ENCODE peak calls at places on chromosomes 7 and 10, in four cellular contexts. T, A, U and M are unnamed samples.

GRCh38 chr7:136953386-136953785 is 84.9 kb downstream of the CHRM2 start:
- DNase-seq in T (no peak), A (no peak), U (no peak), M (no peak)

GRCh38 chr7:17774248-17774647 is 166.0 kb downstream of the SNX13 start:
- DNase-seq in T (peak), A (peak), U (peak), M (no peak)

GRCh38 chr7:101736077-101736476 is 81.3 kb upstream of the CUX1 start:
- DNase-seq in T (no peak), A (peak), U (no peak), M (no peak)

GRCh38 chr7:105429746-105430612 is 41.3 kb upstream of the SRPK2 start:
- DNase-seq in T (peak), A (peak), U (peak), M (peak)

GRCh38 chr10:103676851-103677417 is 178.4 kb downstream of the SH3PXD2A start:
- DNase-seq in T (no peak), A (no peak), U (no peak), M (no peak)

GRCh38 chr7:38463277-38464224 is 167.6 kb downstream of the AMPH start:
- DNase-seq in T (no peak), A (peak), U (no peak), M (peak)

GRCh38 chr7:46192191-46192590 is 271.1 kb upstream of the IGFBP3 start:
- DNase-seq in T (peak), A (no peak), U (no peak), M (no peak)

GRCh38 chr10:133277993-133278576 is 1.4 kb upstream of the ADAM8 start:
- DNase-seq in T (peak), A (peak), U (no peak), M (no peak)

GRCh38 chr7:30027065-30027456 is 559 bp upstream of the FKBP14 start:
- DNase-seq in T (peak), A (no peak), U (no peak), M (peak)

GRCh38 chr7:150379590-150380379 is 655 bp downstream of the ZNF775 start:
- DNase-seq in T (no peak), A (peak), U (no peak), M (no peak)

GRCh38 chr7:79453558-79454324 is at the start of gene MAGI2:
- DNase-seq in T (no peak), A (no peak), U (peak), M (peak)

GRCh38 chr10:106175760-106176377 is 988.6 kb downstream of the SORCS1 start:
- DNase-seq in T (no peak), A (peak), U (peak), M (no peak)

GRCh38 chr7:75762350-75762917 is 9.6 kb downstream of the CCL26 start:
- DNase-seq in T (peak), A (peak), U (peak), M (peak)

DNA sequence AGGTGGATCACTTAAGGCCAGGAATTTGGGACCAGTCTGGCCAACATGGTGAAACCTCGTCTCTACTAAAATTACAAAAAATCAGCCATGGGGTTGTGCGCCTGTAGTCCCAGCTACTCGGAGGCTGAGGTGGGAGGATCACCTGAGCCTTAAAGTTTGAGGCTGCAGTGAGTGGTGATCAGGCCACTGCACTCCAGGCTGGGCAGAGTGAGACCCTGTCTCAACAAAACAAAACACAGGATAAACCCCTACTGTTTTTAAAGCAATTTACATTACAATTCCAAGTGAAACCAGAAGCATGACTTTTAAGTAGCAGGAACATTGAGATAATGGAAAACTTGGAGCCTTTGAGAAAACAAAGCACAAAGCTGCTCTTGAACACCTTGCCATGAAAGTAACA is 92.4 kb upstream of the BTBD16 start:
- DNase-seq in T (no peak), A (no peak), U (no peak), M (no peak)
- TF ChIP-seq CTCF in T (no peak), A (no peak), U (no peak), M (no peak)

GRCh38 chr7:139341776-139342244 is 673 bp downstream of the FMC1 start:
- DNase-seq in T (peak), A (no peak), U (no peak), M (no peak)

GRCh38 chr7:139340808-139341057 is 404 bp upstream of the FMC1 start:
- DNase-seq in T (no peak), A (no peak), U (no peak), M (no peak)

GRCh38 chr7:139339698-139340036 is 1.5 kb upstream of the FMC1 start:
- DNase-seq in T (no peak), A (no peak), U (no peak), M (no peak)

GRCh38 chr7:139340037-139340807 is 915 bp upstream of the FMC1 start:
- DNase-seq in T (peak), A (peak), U (peak), M (peak)

GRCh38 chr7:139341058-139341775 is at the start of gene FMC1:
- DNase-seq in T (peak), A (peak), U (peak), M (peak)
- TF ChIP-seq CTCF in T (peak), A (peak), U (peak), M (peak)

GRCh38 chr7:831596-832291 is 532 bp upstream of the SUN1 start:
- DNase-seq in T (peak), A (peak), U (peak), M (peak)

GRCh38 chr7:832968-833424 is 720 bp downstream of the SUN1 start:
- DNase-seq in T (peak), A (no peak), U (no peak), M (no peak)

GRCh38 chr7:834277-834676 is 2.0 kb downstream of the SUN1 start:
- DNase-seq in T (no peak), A (no peak), U (no peak), M (no peak)

GRCh38 chr7:833601-834258 is 1.5 kb downstream of the SUN1 start:
- DNase-seq in T (no peak), A (no peak), U (no peak), M (no peak)

DNA sequence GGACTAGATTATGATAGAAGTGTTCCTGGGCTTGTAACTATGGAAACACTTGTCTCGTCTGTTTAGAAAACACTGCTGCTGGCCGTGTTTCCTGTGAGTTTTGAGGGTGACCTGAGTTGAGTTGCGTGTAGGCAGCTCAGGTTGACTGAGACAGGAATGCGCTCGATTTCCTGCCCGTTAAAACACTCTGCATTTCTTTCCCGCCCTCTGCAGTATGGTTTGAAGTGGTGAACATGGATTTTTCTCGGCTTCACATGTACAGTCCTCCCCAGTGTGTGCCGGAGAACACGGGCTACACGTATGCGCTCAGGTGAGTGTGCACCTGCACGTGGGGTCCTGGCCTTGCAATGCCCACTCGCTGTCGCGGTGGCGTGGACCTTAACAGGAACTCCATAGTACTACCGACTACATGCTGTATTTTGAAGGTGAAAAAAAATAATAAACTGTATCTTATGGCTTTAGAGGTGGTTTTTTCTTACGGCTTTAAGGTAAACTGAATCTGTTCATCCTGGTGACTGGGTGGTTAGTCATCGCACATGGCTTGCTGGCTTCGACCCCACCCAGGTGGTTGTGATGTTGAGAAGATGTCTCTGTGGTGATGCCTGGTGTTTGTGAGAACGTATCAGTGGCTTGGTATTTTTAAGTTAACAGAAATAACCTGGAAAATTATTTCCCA is at the start of gene SUN1:
- DNase-seq in T (peak), A (no peak), U (peak), M (peak)
- TF ChIP-seq CTCF in T (no peak), A (no peak), U (no peak), M (no peak)

GRCh38 chr10:78302989-78303854 is 269.6 kb downstream of the RPS24 start:
- DNase-seq in T (peak), A (peak), U (peak), M (peak)

GRCh38 chr10:78300526-78300925 is 266.9 kb downstream of the RPS24 start:
- DNase-seq in T (no peak), A (no peak), U (no peak), M (no peak)

GRCh38 chr10:78301481-78301880 is 267.8 kb downstream of the RPS24 start:
- DNase-seq in T (no peak), A (no peak), U (no peak), M (no peak)

GRCh38 chr10:78302739-78302988 is 269.0 kb downstream of the RPS24 start:
- DNase-seq in T (no peak), A (no peak), U (no peak), M (no peak)

GRCh38 chr10:78301891-78302738 is 268.5 kb downstream of the RPS24 start:
- DNase-seq in T (no peak), A (peak), U (peak), M (no peak)
- TF ChIP-seq CTCF in T (peak), A (no peak), U (peak), M (no peak)

GRCh38 chr7:90242369-90243168 is 2.4 kb upstream of the CFAP69 start:
- DNase-seq in T (no peak), A (no peak), U (no peak), M (no peak)

GRCh38 chr7:90246184-90246583 is 1.2 kb downstream of the CFAP69 start:
- DNase-seq in T (no peak), A (no peak), U (peak), M (no peak)

GRCh38 chr7:90244565-90244908 is 437 bp upstream of the CFAP69 start:
- DNase-seq in T (no peak), A (no peak), U (no peak), M (no peak)

GRCh38 chr7:90248706-90249105 is 3.7 kb downstream of the CFAP69 start:
- DNase-seq in T (no peak), A (no peak), U (no peak), M (no peak)

DNA sequence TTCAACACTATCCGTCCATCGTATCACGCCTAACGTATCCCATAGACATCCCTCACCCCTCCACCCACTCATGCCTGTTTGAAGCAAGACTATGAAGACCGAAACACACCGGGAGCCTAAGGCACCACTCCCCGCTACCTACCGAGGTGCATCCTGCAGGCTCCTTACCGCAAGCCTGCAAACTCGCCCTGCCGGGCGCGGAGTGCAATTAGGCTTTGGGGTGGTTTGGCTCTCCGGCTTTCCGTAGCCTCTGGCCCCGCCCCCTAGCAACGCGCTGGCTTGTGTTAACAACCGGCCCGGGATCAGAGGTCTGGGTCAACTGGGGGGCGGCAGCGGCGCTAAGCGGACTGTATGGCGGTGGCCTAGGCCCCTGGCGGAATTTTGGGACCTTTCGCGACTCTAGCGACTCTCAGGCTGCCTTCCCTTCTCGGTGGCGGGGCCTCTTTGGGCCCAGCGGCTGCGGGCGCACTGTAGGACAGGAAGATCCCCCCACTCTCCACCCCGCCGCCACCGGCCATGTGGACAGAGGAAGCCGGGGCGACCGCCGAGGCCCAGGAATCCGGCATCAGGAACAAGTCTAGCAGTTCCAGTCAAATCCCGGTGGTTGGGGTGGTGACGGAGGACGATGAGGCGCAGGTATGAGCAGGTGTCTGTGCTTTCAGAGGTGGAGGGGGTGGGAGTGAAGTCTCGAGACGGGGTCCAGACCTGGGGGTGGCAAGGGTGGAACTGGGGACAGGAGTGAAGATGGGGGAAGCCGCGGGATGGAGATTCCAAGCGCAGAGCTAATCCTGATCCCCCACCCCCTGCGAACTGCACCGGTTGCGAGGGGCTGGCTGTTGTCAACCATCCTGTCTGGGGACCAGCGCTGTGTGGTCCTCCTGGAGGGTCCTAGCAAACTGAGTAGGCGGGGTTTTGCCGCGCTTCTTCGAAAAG is at the start of gene CFAP69:
- DNase-seq in T (peak), A (peak), U (peak), M (peak)
- TF ChIP-seq CTCF in T (peak), A (no peak), U (peak), M (no peak)

GRCh38 chr10:90354914-90355313 is 502.9 kb downstream of the HTR7 start:
- DNase-seq in T (no peak), A (no peak), U (no peak), M (no peak)
- TF ChIP-seq CTCF in T (no peak), A (no peak), U (no peak), M (no peak)

GRCh38 chr7:67610897-67611296 is 614.3 kb downstream of the TYW1 start:
- DNase-seq in T (no peak), A (no peak), U (no peak), M (no peak)

GRCh38 chr7:67604461-67605386 is 608.1 kb downstream of the TYW1 start:
- DNase-seq in T (no peak), A (no peak), U (no peak), M (no peak)

GRCh38 chr7:67608806-67609205 is 612.2 kb downstream of the TYW1 start:
- DNase-seq in T (no peak), A (no peak), U (no peak), M (no peak)
- TF ChIP-seq CTCF in T (no peak), A (no peak), U (no peak), M (no peak)

GRCh38 chr7:100544949-100545635 is 6.1 kb downstream of the AGFG2 start:
- DNase-seq in T (peak), A (no peak), U (peak), M (no peak)

GRCh38 chr7:100545636-100546128 is 6.7 kb downstream of the AGFG2 start:
- DNase-seq in T (peak), A (peak), U (peak), M (peak)

GRCh38 chr7:100546868-100547800 is 8.1 kb downstream of the AGFG2 start:
- DNase-seq in T (no peak), A (no peak), U (no peak), M (no peak)

GRCh38 chr7:100546129-100546867 is 7.3 kb downstream of the AGFG2 start:
- DNase-seq in T (peak), A (no peak), U (no peak), M (peak)

DNA sequence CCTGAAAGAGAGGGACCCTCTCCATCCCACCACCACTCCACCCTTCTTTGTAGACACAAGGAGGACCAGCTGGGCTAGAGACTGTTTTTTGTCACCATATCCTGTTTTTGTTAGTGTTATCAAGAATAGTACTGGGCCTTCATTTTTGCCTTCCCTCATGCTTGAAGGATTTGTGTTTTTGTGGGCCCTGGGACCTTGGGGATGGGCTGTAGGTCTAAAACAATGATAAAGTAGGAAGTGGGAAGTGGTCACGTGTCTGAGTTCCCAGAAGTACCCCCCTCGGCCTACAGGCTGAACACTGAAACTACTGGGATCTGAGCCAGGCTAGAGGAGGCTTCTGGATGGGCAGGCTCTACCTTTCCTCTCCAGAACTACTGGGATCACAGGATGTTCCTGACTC is 8.9 kb downstream of the AGFG2 start:
- DNase-seq in T (no peak), A (no peak), U (no peak), M (no peak)
- TF ChIP-seq CTCF in T (no peak), A (no peak), U (peak), M (no peak)

GRCh38 chr7:107659666-107660065 is 962 bp upstream of the SLC26A4 start:
- DNase-seq in T (peak), A (peak), U (no peak), M (no peak)

GRCh38 chr7:107663196-107663595 is 2.6 kb downstream of the SLC26A4 start:
- DNase-seq in T (no peak), A (no peak), U (no peak), M (no peak)

GRCh38 chr7:107660381-107661080 is at the start of gene SLC26A4:
- DNase-seq in T (no peak), A (peak), U (no peak), M (no peak)

GRCh38 chr7:107661865-107662379 is 1.3 kb downstream of the SLC26A4 start:
- DNase-seq in T (no peak), A (no peak), U (no peak), M (no peak)

DNA sequence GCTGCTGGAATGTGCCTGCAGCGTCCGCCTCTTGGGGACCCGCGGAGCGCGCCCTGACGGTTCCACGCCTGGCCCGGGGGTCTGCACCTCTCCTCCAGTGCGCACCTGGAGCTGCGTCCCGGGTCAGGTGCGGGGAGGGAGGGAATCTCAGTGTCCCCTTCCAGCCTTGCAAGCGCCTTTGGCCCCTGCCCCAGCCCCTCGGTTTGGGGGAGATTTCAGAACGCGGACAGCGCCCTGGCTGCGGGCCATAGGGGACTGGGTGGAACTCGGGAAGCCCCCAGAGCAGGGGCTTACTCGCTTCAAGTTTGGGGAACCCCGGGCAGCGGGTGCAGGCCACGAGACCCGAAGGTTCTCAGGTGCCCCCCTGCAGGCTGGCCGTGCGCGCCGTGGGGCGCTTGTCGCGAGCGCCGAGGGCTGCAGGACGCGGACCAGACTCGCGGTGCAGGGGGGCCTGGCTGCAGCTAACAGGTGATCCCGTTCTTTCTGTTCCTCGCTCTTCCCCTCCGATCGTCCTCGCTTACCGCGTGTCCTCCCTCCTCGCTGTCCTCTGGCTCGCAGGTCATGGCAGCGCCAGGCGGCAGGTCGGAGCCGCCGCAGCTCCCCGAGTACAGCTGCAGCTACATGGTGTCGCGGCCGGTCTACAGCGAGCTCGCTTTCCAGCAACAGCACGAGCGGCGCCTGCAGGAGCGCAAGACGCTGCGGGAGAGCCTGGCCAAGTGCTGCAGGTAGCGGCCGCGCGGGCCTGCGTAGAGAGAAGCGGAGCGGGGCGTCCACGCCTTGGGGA is 645 bp downstream of the SLC26A4 start:
- DNase-seq in T (peak), A (peak), U (peak), M (peak)
- TF ChIP-seq CTCF in T (no peak), A (no peak), U (peak), M (no peak)